ENCODE peak calls at places on chromosomes 11 and 22, in four cellular contexts. One of them, this sample, is unnamed.

GRCh38 chr22:39300198-39300830 is 19.1 kb downstream of the RPL3 start:
- DNase-seq in small intestine: no peak
- DNase-seq in ovary: no peak
- DNase-seq in OCI-LY7: peak; percentile 47
- DNase-seq in this sample: no peak

GRCh38 chr22:48824673-48825651 is 1002.7 kb downstream of the BRD1 start:
- DNase-seq in small intestine: no peak
- DNase-seq in OCI-LY7: no peak
- DNase-seq in ovary: no peak
- DNase-seq in this sample: no peak

GRCh38 chr11:61551630-61552029 is 29.2 kb downstream of the SYT7 start:
- DNase-seq in ovary: no peak
- DNase-seq in OCI-LY7: no peak
- DNase-seq in small intestine: no peak
- DNase-seq in this sample: no peak

GRCh38 chr11:70677232-70677916 is 279.0 kb downstream of the CTTN start:
- DNase-seq in small intestine: no peak
- DNase-seq in ovary: no peak
- DNase-seq in OCI-LY7: no peak
- DNase-seq in this sample: no peak

GRCh38 chr11:80365315-80365714 is 924.5 kb upstream of the TENM4 start:
- DNase-seq in ovary: no peak
- DNase-seq in OCI-LY7: no peak
- DNase-seq in small intestine: peak; percentile 53
- DNase-seq in this sample: no peak

GRCh38 chr11:58832246-58832645 is 12.3 kb downstream of the GLYATL2 start:
- DNase-seq in small intestine: peak; percentile 63
- DNase-seq in OCI-LY7: no peak
- DNase-seq in ovary: no peak
- DNase-seq in this sample: no peak

GRCh38 chr11:12084191-12084717 is 26.1 kb upstream of the MICAL2 start:
- DNase-seq in small intestine: no peak
- DNase-seq in ovary: no peak
- DNase-seq in OCI-LY7: no peak
- DNase-seq in this sample: no peak

GRCh38 chr11:108037636-108038035 is 28.9 kb downstream of the CUL5 start:
- DNase-seq in small intestine: no peak
- DNase-seq in OCI-LY7: no peak
- DNase-seq in ovary: no peak
- DNase-seq in this sample: no peak

GRCh38 chr22:41256898-41257260 is 16.1 kb upstream of the CHADL start:
- DNase-seq in OCI-LY7: no peak
- DNase-seq in ovary: no peak
- DNase-seq in small intestine: no peak
- DNase-seq in this sample: no peak

GRCh38 chr22:20111045-20111688 is 4.7 kb upstream of the RANBP1 start:
- DNase-seq in ovary: peak; percentile 10
- DNase-seq in small intestine: no peak
- DNase-seq in OCI-LY7: peak; percentile 67
- DNase-seq in this sample: no peak

GRCh38 chr11:76209956-76210885 is 3.9 kb upstream of the WNT11 start:
- DNase-seq in small intestine: peak; percentile 52
- DNase-seq in OCI-LY7: no peak
- DNase-seq in ovary: peak; percentile 76
- DNase-seq in this sample: no peak
- H3K27ac ChIP-seq in small intestine: no peak overlapping the region
- H3K27ac ChIP-seq in OCI-LY7: no peak overlapping the region
- H3K27ac ChIP-seq in ovary: no peak overlapping the region
- H3K27ac ChIP-seq in this sample: no peak overlapping the region

GRCh38 chr22:32852346-32853251 is 51.1 kb downstream of the TIMP3 start:
- DNase-seq in OCI-LY7: no peak
- DNase-seq in ovary: peak; percentile 64
- DNase-seq in small intestine: no peak
- DNase-seq in this sample: no peak

GRCh38 chr22:32848226-32848625 is 46.7 kb downstream of the TIMP3 start:
- DNase-seq in small intestine: no peak
- DNase-seq in OCI-LY7: no peak
- DNase-seq in ovary: no peak
- DNase-seq in this sample: no peak

GRCh38 chr22:32849501-32849900 is 48.0 kb downstream of the TIMP3 start:
- DNase-seq in ovary: no peak
- DNase-seq in small intestine: no peak
- DNase-seq in OCI-LY7: no peak
- DNase-seq in this sample: no peak

GRCh38 chr22:32850591-32851517 is 49.3 kb downstream of the TIMP3 start:
- DNase-seq in ovary: peak; percentile 93
- DNase-seq in OCI-LY7: no peak
- DNase-seq in small intestine: no peak
- DNase-seq in this sample: no peak

DNA sequence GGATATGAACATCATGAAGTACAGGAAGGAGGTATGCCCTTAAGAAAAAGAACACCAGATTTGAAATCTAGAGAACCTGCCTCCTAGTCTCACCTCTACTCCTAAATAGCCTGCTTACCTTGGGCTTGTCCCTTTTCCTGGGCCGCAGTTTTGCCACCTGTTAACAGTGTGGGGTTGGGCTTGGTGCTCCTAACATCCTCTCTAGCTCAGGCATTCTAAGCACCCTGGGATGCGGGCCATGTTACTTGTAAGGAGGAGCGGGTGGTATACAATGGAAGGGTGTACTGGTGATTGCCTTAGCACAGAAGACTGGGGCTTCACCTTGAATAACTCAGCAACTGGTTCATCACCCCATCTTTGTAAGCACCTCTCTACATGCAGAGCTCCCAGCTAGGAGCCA is 48.7 kb downstream of the TIMP3 start:
- DNase-seq in ovary: no peak
- DNase-seq in small intestine: no peak
- DNase-seq in OCI-LY7: no peak
- DNase-seq in this sample: no peak
- H3K4me1 ChIP-seq in ovary: peaks cover 29% of the 10 kb centered on the region
- H3K4me1 ChIP-seq in small intestine: no peaks in the 10 kb centered on the region
- H3K4me1 ChIP-seq in OCI-LY7: no peaks in the 10 kb centered on the region
- H3K4me1 ChIP-seq in this sample: no peaks in the 10 kb centered on the region

GRCh38 chr22:42691440-42691839 is 29.2 kb downstream of the A4GALT start:
- DNase-seq in small intestine: no peak
- DNase-seq in OCI-LY7: no peak
- DNase-seq in ovary: no peak
- DNase-seq in this sample: no peak

GRCh38 chr22:42685941-42686666 is 34.6 kb downstream of the A4GALT start:
- DNase-seq in ovary: peak; percentile 63
- DNase-seq in OCI-LY7: no peak
- DNase-seq in small intestine: peak; percentile 26
- DNase-seq in this sample: no peak

GRCh38 chr22:42686756-42687491 is 33.7 kb downstream of the A4GALT start:
- DNase-seq in small intestine: no peak
- DNase-seq in ovary: peak; percentile 58
- DNase-seq in OCI-LY7: no peak
- DNase-seq in this sample: no peak

GRCh38 chr22:42688241-42688913 is 32.3 kb downstream of the A4GALT start:
- DNase-seq in small intestine: peak; percentile 44
- DNase-seq in OCI-LY7: no peak
- DNase-seq in ovary: peak; percentile 87
- DNase-seq in this sample: peak; percentile 29

GRCh38 chr22:42688914-42689275 is 31.8 kb downstream of the A4GALT start:
- DNase-seq in small intestine: no peak
- DNase-seq in ovary: no peak
- DNase-seq in OCI-LY7: no peak
- DNase-seq in this sample: no peak
- H3K4me3 ChIP-seq in small intestine: no peak overlapping the region
- H3K4me3 ChIP-seq in ovary: no peak overlapping the region
- H3K4me3 ChIP-seq in OCI-LY7: no peak overlapping the region
- H3K4me3 ChIP-seq in this sample: no peak overlapping the region

GRCh38 chr11:10522921-10523320 is 18.1 kb downstream of the RNF141 start:
- DNase-seq in small intestine: no peak
- DNase-seq in OCI-LY7: no peak
- DNase-seq in ovary: no peak
- DNase-seq in this sample: no peak
- H3K27ac ChIP-seq in small intestine: no peak overlapping the region
- H3K27ac ChIP-seq in OCI-LY7: no peak overlapping the region
- H3K27ac ChIP-seq in ovary: no peak overlapping the region
- H3K27ac ChIP-seq in this sample: no peak overlapping the region

GRCh38 chr11:57144075-57144474 is 37.7 kb upstream of the LRRC55 start:
- DNase-seq in OCI-LY7: no peak
- DNase-seq in ovary: no peak
- DNase-seq in small intestine: no peak
- DNase-seq in this sample: no peak
- H3K4me1 ChIP-seq in OCI-LY7: no peaks in the 10 kb centered on the region
- H3K4me1 ChIP-seq in ovary: no peaks in the 10 kb centered on the region
- H3K4me1 ChIP-seq in small intestine: no peaks in the 10 kb centered on the region
- H3K4me1 ChIP-seq in this sample: no peaks in the 10 kb centered on the region

DNA sequence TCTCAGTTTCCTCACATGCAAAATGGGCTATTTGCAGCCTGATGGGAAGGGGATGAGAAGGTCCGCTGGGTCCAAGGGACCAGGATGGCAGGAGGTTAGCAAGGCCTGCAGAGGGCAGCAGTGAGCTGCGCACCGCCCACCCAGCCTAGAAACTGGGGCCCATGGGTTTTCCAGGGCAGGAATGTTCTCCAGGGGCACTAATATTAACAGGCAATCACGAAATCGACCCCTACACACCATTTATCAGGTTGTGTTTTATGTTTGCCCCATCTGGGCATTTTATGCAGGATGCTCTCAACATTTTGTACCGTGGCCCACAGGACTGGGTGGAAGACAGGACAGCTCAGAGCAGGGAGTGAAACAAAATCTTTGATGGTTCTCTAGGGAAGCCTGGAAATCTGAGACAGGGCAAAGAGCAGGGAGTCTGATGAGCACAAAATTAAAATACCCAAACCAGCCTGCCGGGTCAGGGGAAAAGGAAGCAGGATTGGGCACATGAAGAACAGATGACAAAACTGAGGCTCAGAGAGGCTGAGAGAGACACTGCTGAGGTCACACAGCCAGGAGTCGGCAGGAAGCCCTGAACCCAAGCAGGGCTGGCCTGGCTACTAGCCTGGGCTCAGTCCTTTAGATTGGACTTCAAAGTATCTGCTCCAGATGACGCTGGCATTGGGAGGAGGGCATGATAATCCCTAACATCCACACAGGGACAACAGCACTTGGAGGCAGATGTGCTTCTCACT is 1.6 kb upstream of the BCR start:
- DNase-seq in small intestine: peak; percentile 59
- DNase-seq in OCI-LY7: peak; percentile 70
- DNase-seq in ovary: peak; percentile 78
- DNase-seq in this sample: peak; percentile 78
- H3K4me3 ChIP-seq in small intestine: no peak overlapping the region
- H3K4me3 ChIP-seq in OCI-LY7: no peak overlapping the region
- H3K4me3 ChIP-seq in ovary: no peak overlapping the region
- H3K4me3 ChIP-seq in this sample: no peak overlapping the region

GRCh38 chr22:45240137-45240809 is 421 bp downstream of the KIAA0930 start:
- DNase-seq in small intestine: no peak
- DNase-seq in ovary: peak; percentile 43
- DNase-seq in OCI-LY7: peak; percentile 41
- DNase-seq in this sample: no peak

GRCh38 chr22:45237065-45237990 is 3.4 kb downstream of the KIAA0930 start:
- DNase-seq in ovary: no peak
- DNase-seq in OCI-LY7: no peak
- DNase-seq in small intestine: no peak
- DNase-seq in this sample: no peak

GRCh38 chr22:45240810-45241631 is at the start of gene KIAA0930:
- DNase-seq in OCI-LY7: peak; percentile 90
- DNase-seq in ovary: peak; percentile 92
- DNase-seq in small intestine: peak; percentile 69
- DNase-seq in this sample: no peak

GRCh38 chr22:45238431-45239377 is 2.0 kb downstream of the KIAA0930 start:
- DNase-seq in small intestine: no peak
- DNase-seq in OCI-LY7: no peak
- DNase-seq in ovary: no peak
- DNase-seq in this sample: no peak

GRCh38 chr22:45239378-45240136 is 1.1 kb downstream of the KIAA0930 start:
- DNase-seq in OCI-LY7: no peak
- DNase-seq in ovary: no peak
- DNase-seq in small intestine: no peak
- DNase-seq in this sample: no peak
- H3K27ac ChIP-seq in OCI-LY7: peak overlapping the region; percentile 51
- H3K27ac ChIP-seq in ovary: no peak overlapping the region
- H3K27ac ChIP-seq in small intestine: peak overlapping the region; percentile 12
- H3K27ac ChIP-seq in this sample: no peak overlapping the region

DNA sequence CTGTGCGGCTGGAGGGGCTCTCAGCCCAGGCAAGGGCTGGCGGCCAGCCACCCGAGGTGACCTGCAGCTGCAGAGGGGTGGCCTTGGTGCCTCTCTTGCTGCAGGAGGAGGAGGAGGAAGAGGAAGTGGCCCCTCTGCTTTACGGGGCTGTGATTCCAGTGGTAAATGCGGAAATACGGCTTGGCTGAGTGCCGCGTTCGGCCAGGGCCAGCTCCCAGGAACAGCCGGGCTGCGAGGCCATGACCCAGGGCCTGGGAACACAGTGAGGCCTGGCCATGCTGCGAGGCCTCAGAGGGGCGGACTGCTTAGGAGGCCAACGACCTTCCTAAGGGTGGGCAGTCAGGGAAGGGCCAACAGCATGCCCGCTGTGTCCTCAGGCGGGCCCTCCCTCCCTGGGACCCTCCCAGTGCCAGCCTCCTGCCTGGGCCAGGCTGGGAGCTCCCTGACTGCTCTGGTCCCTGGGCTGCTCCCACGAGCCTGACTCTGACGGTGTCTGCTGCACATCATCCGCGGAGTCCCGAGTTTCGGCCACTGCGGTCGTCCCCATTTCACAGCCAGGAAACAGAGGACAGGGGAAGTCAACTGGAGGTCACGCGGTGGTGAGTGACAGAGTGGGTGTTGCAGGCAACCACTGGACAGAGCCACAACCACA is 20.8 kb upstream of the PPARA start:
- DNase-seq in ovary: peak; percentile 84
- DNase-seq in small intestine: no peak
- DNase-seq in OCI-LY7: peak; percentile 70
- DNase-seq in this sample: no peak
- H3K4me1 ChIP-seq in ovary: peaks cover 8% of the 10 kb centered on the region
- H3K4me1 ChIP-seq in small intestine: no peaks in the 10 kb centered on the region
- H3K4me1 ChIP-seq in OCI-LY7: peaks cover 18% of the 10 kb centered on the region
- H3K4me1 ChIP-seq in this sample: no peaks in the 10 kb centered on the region

DNA sequence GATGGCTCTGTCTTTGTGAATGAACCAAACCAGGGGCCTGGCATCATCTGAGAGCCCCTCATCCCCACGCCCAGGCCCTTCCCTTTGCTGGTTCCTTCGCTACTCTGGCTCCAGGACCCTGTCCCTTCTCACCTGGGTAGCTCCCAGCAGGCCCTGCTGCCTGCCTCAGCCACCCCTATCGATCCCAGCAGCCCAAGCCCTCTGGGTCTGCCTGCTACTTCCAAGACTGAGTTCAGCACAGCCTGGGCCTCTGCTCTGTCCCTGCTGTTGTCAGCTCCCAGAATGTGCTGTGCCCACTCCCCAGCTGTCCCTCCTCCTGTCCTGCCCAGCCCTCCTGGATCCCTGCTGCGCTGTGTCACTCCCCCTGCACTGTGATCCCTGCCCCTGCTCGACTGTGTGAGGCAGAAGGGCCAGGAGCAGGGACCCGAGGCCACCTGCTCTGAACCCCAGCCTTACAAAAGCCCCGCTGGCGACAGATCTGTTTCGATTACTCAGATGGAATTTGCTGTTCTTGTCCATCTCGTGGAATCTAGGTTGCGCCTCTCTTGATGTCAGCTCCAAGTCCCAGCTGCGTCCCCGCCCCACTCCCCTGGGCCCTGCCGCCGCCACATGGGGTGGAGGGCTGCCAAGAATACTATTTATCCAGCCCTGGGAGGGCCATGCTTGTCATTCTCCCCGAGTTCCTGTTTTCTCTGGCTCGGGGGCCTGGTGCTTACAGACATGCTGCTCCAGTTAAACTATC is 13.0 kb downstream of the MRPL21 start:
- DNase-seq in ovary: no peak
- DNase-seq in small intestine: no peak
- DNase-seq in OCI-LY7: no peak
- DNase-seq in this sample: no peak
- H3K4me3 ChIP-seq in ovary: no peak overlapping the region
- H3K4me3 ChIP-seq in small intestine: no peak overlapping the region
- H3K4me3 ChIP-seq in OCI-LY7: no peak overlapping the region
- H3K4me3 ChIP-seq in this sample: no peak overlapping the region

This sample was measured in iPS DF 6.9.